ENCODE peak calls at places on chromosomes 12 and 14, in seven cellular contexts. S, X, N, D, M, Y and L are unnamed samples.

GRCh38 chr12:28034271-28034670 is 61.7 kb upstream of the PTHLH start:
- DNase-seq in S (no peak), X (no peak), N (peak), D (no peak), M (no peak), Y (no peak), L (no peak)

GRCh38 chr12:120538281-120539156 is 4.4 kb downstream of the RNF10 start:
- DNase-seq in S (peak), X (peak), N (peak), D (no peak), M (peak), Y (peak), L (peak)

GRCh38 chr12:79681008-79681590 is 9.7 kb downstream of the PAWR start:
- DNase-seq in S (no peak), X (peak), N (peak), D (no peak), M (peak), Y (peak), L (peak)

GRCh38 chr12:63826002-63826585 is 18.4 kb upstream of the SRGAP1 start:
- DNase-seq in S (peak), X (peak), N (peak), D (no peak), M (peak), Y (peak), L (peak)

GRCh38 chr12:70661762-70662161 is 24.5 kb upstream of the PTPRB start:
- DNase-seq in S (no peak), X (peak), N (peak), D (peak), M (peak), Y (peak), L (peak)

GRCh38 chr14:90850487-90850886 is 34.3 kb upstream of the TTC7B start:
- DNase-seq in S (no peak), X (peak), N (peak), D (no peak), M (peak), Y (peak), L (peak)

GRCh38 chr12:71958993-71959588 is 20.4 kb downstream of the TPH2 start:
- DNase-seq in S (no peak), X (peak), N (no peak), D (peak), M (peak), Y (peak), L (peak)

GRCh38 chr14:24238123-24238522 is 4.3 kb downstream of the TINF2 start:
- DNase-seq in S (no peak), X (no peak), N (peak), D (no peak), M (no peak), Y (no peak), L (peak)

GRCh38 chr12:67832155-67832554 is 157.1 kb upstream of the IFNG-AS1 start:
- DNase-seq in S (no peak), X (no peak), N (no peak), D (no peak), M (no peak), Y (no peak), L (no peak)

GRCh38 chr12:62207248-62207647 is 53.0 kb upstream of the USP15 start:
- DNase-seq in S (no peak), X (no peak), N (no peak), D (no peak), M (no peak), Y (no peak), L (no peak)

GRCh38 chr14:49280566-49280965 is 305.6 kb downstream of the RPS29 start:
- DNase-seq in S (no peak), X (no peak), N (no peak), D (no peak), M (no peak), Y (no peak), L (no peak)

GRCh38 chr14:94773682-94774211 is 3.8 kb upstream of the GSC start:
- DNase-seq in S (no peak), X (no peak), N (no peak), D (no peak), M (no peak), Y (no peak), L (no peak)

GRCh38 chr14:47539065-47539464 is 136.3 kb downstream of the MDGA2 start:
- DNase-seq in S (no peak), X (peak), N (peak), D (no peak), M (no peak), Y (no peak), L (no peak)

GRCh38 chr12:21451529-21451928 is 14.1 kb downstream of the PYROXD1 start:
- DNase-seq in S (no peak), X (peak), N (no peak), D (no peak), M (peak), Y (peak), L (no peak)

GRCh38 chr12:99087278-99087677 is 442.2 kb downstream of the APAF1 start:
- DNase-seq in S (no peak), X (peak), N (no peak), D (no peak), M (no peak), Y (no peak), L (no peak)

GRCh38 chr14:80930836-80931389 is 10.6 kb downstream of the CEP128 start:
- DNase-seq in S (peak), X (peak), N (peak), D (peak), M (peak), Y (peak), L (peak)

GRCh38 chr14:32648434-32648833 is 290.2 kb upstream of the NPAS3 start:
- DNase-seq in S (no peak), X (peak), N (peak), D (peak), M (peak), Y (peak), L (peak)

GRCh38 chr12:4164591-4165558 is 108.7 kb upstream of the CCND2 start:
- DNase-seq in S (no peak), X (peak), N (no peak), D (peak), M (peak), Y (peak), L (peak)
- H3K4me3 ChIP-seq in S (peak), X (peak), N (no peak), D (peak), M (peak), Y (peak), L (peak)

GRCh38 chr14:106802413-106803364 is 1276.3 kb downstream of the TMEM121 start:
- DNase-seq in S (peak), X (no peak), N (no peak), D (no peak), M (no peak), Y (no peak), L (no peak)
- H3K4me3 ChIP-seq in S (no peak), X (no peak), N (no peak), D (no peak), M (no peak), Y (no peak), L (no peak)

GRCh38 chr12:115451785-115452736 is 768.1 kb upstream of the TBX3 start:
- DNase-seq in S (peak), X (no peak), N (peak), D (no peak), M (peak), Y (no peak), L (peak)
- H3K4me3 ChIP-seq in S (no peak), X (peak), N (peak), D (peak), M (peak), Y (peak), L (peak)

GRCh38 chr12:119227292-119227691 is 48.6 kb downstream of the HSPB8 start:
- DNase-seq in S (no peak), X (no peak), N (peak), D (no peak), M (no peak), Y (no peak), L (no peak)
- H3K4me3 ChIP-seq in S (no peak), X (no peak), N (no peak), D (no peak), M (no peak), Y (no peak), L (no peak)

GRCh38 chr12:92158711-92159534 is 13.3 kb upstream of the BTG1 start:
- DNase-seq in S (peak), X (no peak), N (no peak), D (no peak), M (no peak), Y (no peak), L (no peak)
- H3K4me3 ChIP-seq in S (no peak), X (no peak), N (no peak), D (no peak), M (no peak), Y (no peak), L (no peak)